ENCODE peak calls at places on chromosomes 11 and 22, in ten cellular contexts. H, N, J, O, F, C, P, S, A and W are unnamed samples.

GRCh38 chr11:69333906-69334305 is 40.0 kb downstream of the MYEOV start:
- DNase-seq in H (no peak), N (no peak), J (peak; percentile 9), O (peak; percentile 29), F (no peak), C (no peak), P (peak; percentile 24), S (no peak), A (no peak), W (no peak)

GRCh38 chr22:20566420-20567260 is 59.2 kb downstream of the MED15 start:
- DNase-seq in H (peak; percentile 55), N (peak; percentile 28), J (peak; percentile 47), O (peak; percentile 78), F (no peak), C (no peak), P (no peak), S (no peak), A (peak; percentile 46), W (no peak)

GRCh38 chr11:45163956-45164575 is 17.6 kb downstream of the PRDM11 start:
- DNase-seq in H (no peak), N (no peak), J (no peak), O (peak; percentile 46), F (no peak), C (no peak), P (no peak), S (no peak), A (no peak), W (no peak)

GRCh38 chr22:31628969-31629723 is 32.9 kb downstream of the PISD start:
- DNase-seq in H (no peak), N (no peak), J (no peak), O (no peak), F (no peak), C (no peak), P (no peak), S (no peak), A (no peak), W (no peak)

GRCh38 chr11:3111919-3112690 is 53.0 kb downstream of the OSBPL5 start:
- DNase-seq in H (no peak), N (no peak), J (no peak), O (peak; percentile 8), F (no peak), C (no peak), P (no peak), S (no peak), A (no peak), W (no peak)

GRCh38 chr11:76642341-76642740 is 28.2 kb downstream of the LRRC32 start:
- DNase-seq in H (no peak), N (no peak), J (no peak), O (peak; percentile 43), F (no peak), C (no peak), P (no peak), S (no peak), A (no peak), W (no peak)

GRCh38 chr11:78806214-78807004 is 231.7 kb upstream of the NARS2 start:
- DNase-seq in H (no peak), N (peak; percentile 29), J (no peak), O (no peak), F (no peak), C (no peak), P (no peak), S (no peak), A (no peak), W (no peak)

GRCh38 chr22:35638408-35638807 is 9.8 kb upstream of the APOL6 start:
- DNase-seq in H (peak; percentile 85), N (peak; percentile 72), J (no peak), O (peak; percentile 97), F (no peak), C (peak; percentile 95), P (peak; percentile 95), S (no peak), A (peak; percentile 71), W (no peak)

GRCh38 chr22:37485714-37486223 is 415 bp downstream of the MFNG start:
- DNase-seq in H (no peak), N (no peak), J (no peak), O (no peak), F (no peak), C (no peak), P (no peak), S (no peak), A (no peak), W (no peak)

GRCh38 chr11:63985812-63986155 is 454 bp upstream of the OTUB1 start:
- DNase-seq in H (no peak), N (no peak), J (no peak), O (no peak), F (peak; percentile 52), C (no peak), P (no peak), S (peak; percentile 15), A (peak; percentile 60), W (no peak)

GRCh38 chr11:534592-535518 is 521 bp downstream of the HRAS start:
- DNase-seq in H (no peak), N (no peak), J (peak; percentile 52), O (no peak), F (no peak), C (no peak), P (peak; percentile 88), S (no peak), A (no peak), W (no peak)

GRCh38 chr22:46087816-46088277 is 62.5 kb upstream of the PPARA start:
- DNase-seq in H (peak; percentile 88), N (peak; percentile 93), J (peak; percentile 88), O (peak; percentile 98), F (peak; percentile 77), C (peak; percentile 98), P (peak; percentile 96), S (no peak), A (peak; percentile 80), W (peak; percentile 67)
- TF ChIP-seq EP300 in H (no peak), N (peak; percentile 77), J (peak; percentile 1), O (peak; percentile 11), F (no peak), C (no peak), P (no peak), S (no peak), A (no peak), W (no peak)

GRCh38 chr11:97847730-97848129 is 1173.0 kb upstream of the CNTN5 start:
- DNase-seq in H (no peak), N (no peak), J (no peak), O (no peak), F (no peak), C (no peak), P (no peak), S (no peak), A (no peak), W (no peak)
- TF ChIP-seq EP300 in H (no peak), N (no peak), J (no peak), O (no peak), F (no peak), C (no peak), P (no peak), S (no peak), A (no peak), W (no peak)

GRCh38 chr11:32382339-32383049 is 52.8 kb downstream of the WT1 start:
- DNase-seq in H (peak; percentile 70), N (no peak), J (no peak), O (no peak), F (no peak), C (no peak), P (no peak), S (no peak), A (no peak), W (no peak)
- TF ChIP-seq EP300 in H (no peak), N (no peak), J (no peak), O (no peak), F (no peak), C (no peak), P (no peak), S (no peak), A (no peak), W (no peak)

GRCh38 chr11:82085493-82085892 is 648.2 kb downstream of the FAM181B start:
- DNase-seq in H (no peak), N (no peak), J (no peak), O (no peak), F (no peak), C (no peak), P (no peak), S (no peak), A (no peak), W (no peak)

GRCh38 chr11:82080160-82080559 is 653.5 kb downstream of the FAM181B start:
- DNase-seq in H (no peak), N (no peak), J (no peak), O (no peak), F (no peak), C (no peak), P (no peak), S (no peak), A (no peak), W (no peak)
- TF ChIP-seq EP300 in H (no peak), N (no peak), J (no peak), O (no peak), F (no peak), C (no peak), P (no peak), S (no peak), A (no peak), W (no peak)

DNA sequence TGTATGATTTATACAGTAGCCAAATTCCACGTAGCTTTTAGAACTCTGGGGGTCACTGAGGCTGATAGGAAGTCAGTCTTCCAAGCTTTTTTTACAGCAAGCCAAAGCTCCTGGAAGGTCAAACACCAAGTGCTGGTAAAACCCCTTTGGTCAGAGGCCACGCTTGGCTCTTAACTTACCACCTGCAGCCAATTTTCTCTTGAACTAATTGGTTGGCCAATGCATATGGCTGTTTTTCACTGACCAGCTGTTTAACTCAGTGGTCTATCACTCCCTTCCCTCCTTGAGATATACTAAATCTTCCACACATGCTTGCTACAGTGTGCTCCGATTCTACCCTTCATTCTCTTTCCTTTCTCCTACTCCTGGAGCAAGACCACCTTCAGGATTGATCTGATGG is 116.0 kb downstream of the FAR1 start:
- DNase-seq in H (no peak), N (no peak), J (no peak), O (no peak), F (no peak), C (peak; percentile 45), P (no peak), S (no peak), A (no peak), W (no peak)
- TF ChIP-seq EP300 in H (no peak), N (no peak), J (no peak), O (no peak), F (no peak), C (no peak), P (no peak), S (no peak), A (no peak), W (no peak)

GRCh38 chr11:15525582-15525981 is 410.9 kb downstream of the INSC start:
- DNase-seq in H (no peak), N (no peak), J (no peak), O (no peak), F (no peak), C (no peak), P (no peak), S (no peak), A (no peak), W (no peak)

GRCh38 chr11:15523576-15523975 is 408.9 kb downstream of the INSC start:
- DNase-seq in H (no peak), N (no peak), J (no peak), O (no peak), F (no peak), C (no peak), P (no peak), S (no peak), A (no peak), W (no peak)

GRCh38 chr11:15519124-15519791 is 404.5 kb downstream of the INSC start:
- DNase-seq in H (no peak), N (no peak), J (no peak), O (no peak), F (no peak), C (no peak), P (no peak), S (peak; percentile 25), A (no peak), W (no peak)

GRCh38 chr11:15519911-15520310 is 405.2 kb downstream of the INSC start:
- DNase-seq in H (no peak), N (no peak), J (no peak), O (no peak), F (no peak), C (no peak), P (no peak), S (no peak), A (no peak), W (no peak)
- TF ChIP-seq EP300 in H (no peak), N (no peak), J (no peak), O (no peak), F (no peak), C (no peak), P (no peak), S (no peak), A (no peak), W (no peak)